ENCODE peak calls at places on chromosomes 1 and 21, in six cellular contexts. P, H, N, Q, B and S are unnamed samples.

GRCh38 chr21:35349378-35350080 is 300.4 kb upstream of the RUNX1 start:
- DNase-seq in N (no peak), H (no peak), Q (no peak), P (no peak), B (no peak), S (no peak)

GRCh38 chr1:152880907-152881306 is 2.8 kb downstream of the SMCP start:
- DNase-seq in P (no peak), N (no peak), B (peak; percentile 58), Q (no peak), H (no peak), S (no peak)

GRCh38 chr1:151653397-151653796 is 41.5 kb downstream of the SNX27 start:
- DNase-seq in H (no peak), P (no peak), Q (no peak), B (no peak), N (no peak), S (no peak)

GRCh38 chr1:48936436-48936835 is 159.7 kb upstream of the BEND5 start:
- DNase-seq in N (no peak), P (no peak), H (no peak), B (no peak), Q (no peak), S (no peak)

GRCh38 chr1:102891868-102892625 is 216.3 kb downstream of the COL11A1 start:
- DNase-seq in N (no peak), Q (no peak), P (peak; percentile 5), H (no peak), B (no peak), S (no peak)

GRCh38 chr1:19651141-19651737 is 7.1 kb downstream of the NBL1 start:
- DNase-seq in H (peak; percentile 75), N (peak; percentile 90), B (peak; percentile 10), P (peak; percentile 79), Q (peak; percentile 74), S (peak; percentile 48)

GRCh38 chr1:184296466-184297243 is 90.2 kb upstream of the C1orf21 start:
- DNase-seq in B (no peak), P (peak; percentile 64), H (no peak), Q (no peak), N (no peak), S (no peak)

GRCh38 chr1:234541281-234541975 is 62.4 kb upstream of the TARBP1 start:
- DNase-seq in N (no peak), H (no peak), P (no peak), B (no peak), Q (no peak), S (no peak)

GRCh38 chr21:34899302-34899701 is 149.8 kb downstream of the RUNX1 start:
- DNase-seq in H (no peak), P (no peak), Q (no peak), B (no peak), N (no peak), S (no peak)

GRCh38 chr1:66553846-66554245 is 19.9 kb downstream of the SGIP1 start:
- DNase-seq in N (no peak), H (no peak), B (no peak), Q (no peak), P (no peak), S (no peak)

GRCh38 chr1:66552829-66553228 is 18.9 kb downstream of the SGIP1 start:
- DNase-seq in P (no peak), B (no peak), H (no peak), N (no peak), Q (peak; percentile 35), S (no peak)

GRCh38 chr1:66549017-66549416 is 15.1 kb downstream of the SGIP1 start:
- DNase-seq in P (no peak), N (no peak), B (no peak), H (no peak), Q (no peak), S (no peak)

GRCh38 chr1:66550243-66550642 is 16.3 kb downstream of the SGIP1 start:
- DNase-seq in H (no peak), B (no peak), N (no peak), P (no peak), Q (no peak), S (no peak)

DNA sequence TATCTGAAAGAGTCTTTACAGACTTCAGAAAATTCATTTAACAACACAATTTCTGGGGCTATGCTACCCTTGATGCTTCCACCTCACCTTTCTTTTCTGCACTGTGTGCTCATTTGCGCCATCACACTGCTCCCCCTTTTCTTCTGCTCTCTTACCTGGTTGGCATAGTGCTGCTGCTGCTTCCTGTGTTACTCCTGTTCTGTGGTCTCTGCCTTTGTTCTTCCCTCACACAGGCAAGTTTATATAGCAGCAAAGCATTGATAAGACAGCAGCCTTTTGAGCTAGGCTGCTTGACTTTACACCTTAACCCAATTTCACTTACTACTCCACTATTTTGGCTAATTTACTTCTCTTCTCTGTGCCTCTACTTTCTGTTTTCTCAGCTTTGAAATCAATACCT is 18.3 kb downstream of the SGIP1 start:
- DNase-seq in N (no peak), P (no peak), Q (no peak), H (no peak), B (no peak), S (no peak)
- TF ChIP-seq EZH2phosphoT487 in N (no peak), P (no peak), Q (no peak), H (no peak), B (no peak), S (no peak)

DNA sequence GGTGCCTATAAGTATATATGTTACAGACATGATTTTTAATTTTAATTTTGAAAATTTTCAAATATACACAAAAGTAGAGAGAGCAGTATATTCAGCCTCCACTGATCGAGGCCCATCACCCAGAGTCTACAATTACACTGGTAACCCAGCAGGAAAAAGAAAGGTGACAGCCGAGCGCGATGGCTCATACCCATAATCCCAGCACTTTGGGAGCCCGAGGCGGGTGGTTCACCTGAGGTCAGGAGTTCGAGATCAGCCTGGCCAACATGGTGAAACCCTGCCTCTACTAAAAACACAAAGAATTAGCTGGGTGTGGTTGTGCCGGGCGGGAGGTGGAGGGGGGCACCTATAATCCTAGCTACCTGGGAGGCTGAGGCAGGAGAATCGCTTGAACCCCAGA is 1.4 kb downstream of the YBEY start:
- DNase-seq in P (no peak), N (no peak), Q (no peak), B (no peak), H (no peak), S (no peak)
- H3K4me3 ChIP-seq in P (no peak overlapping the region), N (peak overlapping the region; percentile 72), Q (peak overlapping the region; percentile 83), B (no peak overlapping the region), H (peak overlapping the region; percentile 93), S (peak overlapping the region; percentile 78)

GRCh38 chr1:23483327-23484252 is at the start of gene ASAP3:
- DNase-seq in B (no peak), Q (peak; percentile 87), N (peak; percentile 59), P (peak; percentile 66), H (peak; percentile 54), S (no peak)
- TF ChIP-seq CTCF in B (no peak), Q (peak; percentile 7), N (peak; percentile 20), P (peak; percentile 29), H (peak; percentile 32), S (peak; percentile 45)

DNA sequence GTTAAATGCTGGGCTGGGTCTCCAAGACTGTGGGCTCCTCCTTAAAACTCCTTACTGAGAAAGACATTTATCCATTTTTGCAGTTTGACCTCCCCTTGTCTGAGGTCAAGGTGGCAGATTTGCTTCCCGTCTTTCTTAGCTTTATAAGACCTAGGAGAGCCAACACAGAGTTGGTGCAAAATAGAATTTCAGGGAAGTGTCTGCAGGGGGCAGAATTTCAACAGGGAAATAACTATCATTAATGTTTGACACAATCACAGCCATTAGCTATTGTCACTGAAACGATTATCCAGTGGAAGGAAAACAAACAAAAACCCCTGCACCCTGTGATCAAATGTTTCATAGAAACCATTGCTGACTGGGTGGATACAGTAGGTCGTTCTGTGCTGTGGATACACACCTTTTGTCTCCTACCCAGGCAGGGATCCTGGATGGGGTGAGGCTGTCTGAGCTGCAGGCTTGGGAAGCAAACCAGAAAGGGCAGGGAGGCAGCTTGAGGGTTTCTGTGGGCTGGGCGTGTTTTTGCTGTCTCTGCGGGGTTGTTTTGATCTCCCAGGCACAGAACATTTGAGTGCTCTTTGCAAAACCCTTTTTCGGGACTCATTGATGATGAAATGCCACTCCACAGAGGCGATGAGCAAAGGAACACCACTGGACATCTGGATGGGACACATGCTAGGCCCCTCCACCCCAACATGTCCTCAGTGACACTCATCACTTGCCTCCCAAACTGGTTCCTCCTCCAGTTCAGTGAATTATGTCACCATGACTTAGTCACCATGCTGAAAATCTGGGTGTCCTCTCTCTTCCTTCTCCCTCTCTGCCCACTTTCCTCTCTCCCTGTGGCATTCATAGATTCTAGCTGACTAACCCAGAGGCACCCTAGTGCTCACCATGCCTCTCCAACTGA is 94.2 kb upstream of the SERBP1 start:
- DNase-seq in N (no peak), H (no peak), P (no peak), B (no peak), Q (peak; percentile 45), S (no peak)
- TF ChIP-seq EZH2phosphoT487 in N (no peak), H (no peak), P (no peak), B (no peak), Q (no peak), S (no peak)

GRCh38 chr1:119962296-119962968 is 66.1 kb upstream of the ADAM30 start:
- DNase-seq in H (no peak), Q (no peak), B (no peak), N (no peak), P (no peak), S (no peak)

GRCh38 chr1:119966681-119967080 is 70.4 kb upstream of the ADAM30 start:
- DNase-seq in N (no peak), P (no peak), Q (no peak), H (no peak), B (no peak), S (no peak)

GRCh38 chr1:119966020-119966419 is 69.7 kb upstream of the ADAM30 start:
- DNase-seq in P (no peak), N (no peak), H (no peak), Q (no peak), B (no peak), S (no peak)

GRCh38 chr1:119968068-119968492 is 71.8 kb upstream of the ADAM30 start:
- DNase-seq in B (peak; percentile 57), P (peak; percentile 72), H (peak; percentile 75), N (peak; percentile 16), Q (peak; percentile 77), S (peak; percentile 77)

GRCh38 chr1:119964673-119965363 is 68.5 kb upstream of the ADAM30 start:
- DNase-seq in Q (no peak), B (no peak), H (no peak), N (no peak), P (no peak), S (no peak)
- H3K4me3 ChIP-seq in Q (no peak overlapping the region), B (no peak overlapping the region), H (no peak overlapping the region), N (no peak overlapping the region), P (no peak overlapping the region), S (no peak overlapping the region)